ENCODE peak calls at places on chromosomes 7 and 10, in nine cellular contexts. One of them, this sample, is unnamed.

GRCh38 chr7:85508642-85509429 is 322.0 kb upstream of the SEMA3D start:
- ATAC-seq in CD8-positive, alpha-beta T cell: no peak
- ATAC-seq in memory B cell: no peak
- ATAC-seq in T-cell: no peak
- ATAC-seq in Panc1: no peak
- ATAC-seq in central memory CD8-positive, alpha-beta T cell: no peak
- ATAC-seq in right lobe of liver: no peak
- ATAC-seq in sciatic nerve: no peak
- ATAC-seq in heart left ventricle: no peak
- ATAC-seq in this sample: no peak

GRCh38 chr7:22885824-22886255 is 63.2 kb upstream of the TOMM7 start:
- ATAC-seq in CD8-positive, alpha-beta T cell: peak
- ATAC-seq in memory B cell: peak
- ATAC-seq in T-cell: peak
- ATAC-seq in Panc1: no peak
- ATAC-seq in central memory CD8-positive, alpha-beta T cell: peak
- ATAC-seq in right lobe of liver: no peak
- ATAC-seq in sciatic nerve: no peak
- ATAC-seq in heart left ventricle: no peak
- ATAC-seq in this sample: no peak

GRCh38 chr7:47383064-47383463 is 198.8 kb downstream of the TNS3 start:
- ATAC-seq in CD8-positive, alpha-beta T cell: no peak
- ATAC-seq in memory B cell: no peak
- ATAC-seq in T-cell: no peak
- ATAC-seq in Panc1: no peak
- ATAC-seq in central memory CD8-positive, alpha-beta T cell: no peak
- ATAC-seq in right lobe of liver: no peak
- ATAC-seq in sciatic nerve: peak
- ATAC-seq in heart left ventricle: no peak
- ATAC-seq in this sample: no peak

GRCh38 chr10:22573820-22574569 is 140.4 kb downstream of the PIP4K2A start:
- ATAC-seq in CD8-positive, alpha-beta T cell: peak
- ATAC-seq in memory B cell: peak
- ATAC-seq in T-cell: peak
- ATAC-seq in Panc1: no peak
- ATAC-seq in central memory CD8-positive, alpha-beta T cell: peak
- ATAC-seq in right lobe of liver: peak
- ATAC-seq in sciatic nerve: no peak
- ATAC-seq in heart left ventricle: no peak
- ATAC-seq in this sample: no peak

GRCh38 chr7:113159746-113160339 is 41.5 kb upstream of the SMIM30 start:
- ATAC-seq in CD8-positive, alpha-beta T cell: no peak
- ATAC-seq in memory B cell: no peak
- ATAC-seq in T-cell: no peak
- ATAC-seq in Panc1: no peak
- ATAC-seq in central memory CD8-positive, alpha-beta T cell: no peak
- ATAC-seq in right lobe of liver: peak
- ATAC-seq in sciatic nerve: no peak
- ATAC-seq in heart left ventricle: no peak
- ATAC-seq in this sample: no peak

GRCh38 chr10:26911811-26912461 is 51.2 kb upstream of the ABI1 start:
- ATAC-seq in CD8-positive, alpha-beta T cell: no peak
- ATAC-seq in memory B cell: peak
- ATAC-seq in T-cell: no peak
- ATAC-seq in Panc1: no peak
- ATAC-seq in central memory CD8-positive, alpha-beta T cell: no peak
- ATAC-seq in right lobe of liver: no peak
- ATAC-seq in sciatic nerve: no peak
- ATAC-seq in heart left ventricle: no peak
- ATAC-seq in this sample: no peak

GRCh38 chr10:114938818-114939193 is 811 bp downstream of the TRUB1 start:
- ATAC-seq in CD8-positive, alpha-beta T cell: no peak
- ATAC-seq in memory B cell: no peak
- ATAC-seq in T-cell: no peak
- ATAC-seq in Panc1: no peak
- ATAC-seq in central memory CD8-positive, alpha-beta T cell: no peak
- ATAC-seq in right lobe of liver: no peak
- ATAC-seq in sciatic nerve: no peak
- ATAC-seq in heart left ventricle: no peak
- ATAC-seq in this sample: no peak

GRCh38 chr7:93910076-93910994 is 4.0 kb downstream of the GNGT1 start:
- ATAC-seq in CD8-positive, alpha-beta T cell: no peak
- ATAC-seq in memory B cell: no peak
- ATAC-seq in T-cell: no peak
- ATAC-seq in Panc1: no peak
- ATAC-seq in central memory CD8-positive, alpha-beta T cell: no peak
- ATAC-seq in right lobe of liver: peak
- ATAC-seq in sciatic nerve: peak
- ATAC-seq in heart left ventricle: no peak
- ATAC-seq in this sample: peak

GRCh38 chr10:119602241-119603095 is 5.7 kb upstream of the TIAL1 start:
- ATAC-seq in CD8-positive, alpha-beta T cell: peak
- ATAC-seq in memory B cell: no peak
- ATAC-seq in T-cell: peak
- ATAC-seq in Panc1: peak
- ATAC-seq in central memory CD8-positive, alpha-beta T cell: no peak
- ATAC-seq in right lobe of liver: peak
- ATAC-seq in sciatic nerve: peak
- ATAC-seq in heart left ventricle: no peak
- ATAC-seq in this sample: no peak

GRCh38 chr10:73931767-73932624 is 21.1 kb downstream of the PLAU start:
- ATAC-seq in CD8-positive, alpha-beta T cell: peak
- ATAC-seq in memory B cell: peak
- ATAC-seq in T-cell: peak
- ATAC-seq in Panc1: peak
- ATAC-seq in central memory CD8-positive, alpha-beta T cell: no peak
- ATAC-seq in right lobe of liver: peak
- ATAC-seq in sciatic nerve: no peak
- ATAC-seq in heart left ventricle: no peak
- ATAC-seq in this sample: no peak

GRCh38 chr7:135352285-135352684 is 118.6 kb downstream of the STRA8 start:
- ATAC-seq in CD8-positive, alpha-beta T cell: no peak
- ATAC-seq in memory B cell: no peak
- ATAC-seq in T-cell: no peak
- ATAC-seq in Panc1: no peak
- ATAC-seq in central memory CD8-positive, alpha-beta T cell: no peak
- ATAC-seq in right lobe of liver: no peak
- ATAC-seq in sciatic nerve: no peak
- ATAC-seq in heart left ventricle: no peak
- ATAC-seq in this sample: no peak

GRCh38 chr10:132187421-132188138 is 832 bp downstream of the DPYSL4 start:
- ATAC-seq in CD8-positive, alpha-beta T cell: no peak
- ATAC-seq in memory B cell: no peak
- ATAC-seq in T-cell: no peak
- ATAC-seq in Panc1: peak
- ATAC-seq in central memory CD8-positive, alpha-beta T cell: no peak
- ATAC-seq in right lobe of liver: no peak
- ATAC-seq in sciatic nerve: no peak
- ATAC-seq in heart left ventricle: no peak
- ATAC-seq in this sample: no peak

GRCh38 chr7:141012696-141013344 is 1.9 kb downstream of the MRPS33 start:
- ATAC-seq in CD8-positive, alpha-beta T cell: no peak
- ATAC-seq in memory B cell: no peak
- ATAC-seq in T-cell: no peak
- ATAC-seq in Panc1: no peak
- ATAC-seq in central memory CD8-positive, alpha-beta T cell: no peak
- ATAC-seq in right lobe of liver: no peak
- ATAC-seq in sciatic nerve: no peak
- ATAC-seq in heart left ventricle: no peak
- ATAC-seq in this sample: no peak

GRCh38 chr7:134991469-134992339 is 5.4 kb downstream of the AGBL3 start:
- ATAC-seq in CD8-positive, alpha-beta T cell: no peak
- ATAC-seq in memory B cell: no peak
- ATAC-seq in T-cell: no peak
- ATAC-seq in Panc1: no peak
- ATAC-seq in central memory CD8-positive, alpha-beta T cell: no peak
- ATAC-seq in right lobe of liver: peak
- ATAC-seq in sciatic nerve: no peak
- ATAC-seq in heart left ventricle: no peak
- ATAC-seq in this sample: no peak

GRCh38 chr7:135919071-135919841 is 57.9 kb downstream of the MTPN start:
- ATAC-seq in CD8-positive, alpha-beta T cell: no peak
- ATAC-seq in memory B cell: no peak
- ATAC-seq in T-cell: no peak
- ATAC-seq in Panc1: no peak
- ATAC-seq in central memory CD8-positive, alpha-beta T cell: no peak
- ATAC-seq in right lobe of liver: no peak
- ATAC-seq in sciatic nerve: no peak
- ATAC-seq in heart left ventricle: no peak
- ATAC-seq in this sample: no peak

GRCh38 chr10:17349717-17350116 is 104.7 kb downstream of the ST8SIA6 start:
- ATAC-seq in CD8-positive, alpha-beta T cell: no peak
- ATAC-seq in memory B cell: no peak
- ATAC-seq in T-cell: no peak
- ATAC-seq in Panc1: no peak
- ATAC-seq in central memory CD8-positive, alpha-beta T cell: no peak
- ATAC-seq in right lobe of liver: no peak
- ATAC-seq in sciatic nerve: no peak
- ATAC-seq in heart left ventricle: no peak
- ATAC-seq in this sample: no peak

GRCh38 chr10:43202224-43202656 is 64.0 kb downstream of the CSGALNACT2 start:
- ATAC-seq in CD8-positive, alpha-beta T cell: peak
- ATAC-seq in memory B cell: peak
- ATAC-seq in T-cell: peak
- ATAC-seq in Panc1: peak
- ATAC-seq in central memory CD8-positive, alpha-beta T cell: peak
- ATAC-seq in right lobe of liver: peak
- ATAC-seq in sciatic nerve: peak
- ATAC-seq in heart left ventricle: no peak
- ATAC-seq in this sample: peak

GRCh38 chr7:2641406-2642393 is 9.9 kb downstream of the TTYH3 start:
- ATAC-seq in CD8-positive, alpha-beta T cell: no peak
- ATAC-seq in memory B cell: peak
- ATAC-seq in T-cell: no peak
- ATAC-seq in Panc1: peak
- ATAC-seq in central memory CD8-positive, alpha-beta T cell: no peak
- ATAC-seq in right lobe of liver: peak
- ATAC-seq in sciatic nerve: peak
- ATAC-seq in heart left ventricle: peak
- ATAC-seq in this sample: peak

GRCh38 chr7:50588937-50589336 is 23.7 kb upstream of the DDC start:
- ATAC-seq in CD8-positive, alpha-beta T cell: no peak
- ATAC-seq in memory B cell: no peak
- ATAC-seq in T-cell: no peak
- ATAC-seq in Panc1: no peak
- ATAC-seq in central memory CD8-positive, alpha-beta T cell: no peak
- ATAC-seq in right lobe of liver: peak
- ATAC-seq in sciatic nerve: no peak
- ATAC-seq in heart left ventricle: no peak
- ATAC-seq in this sample: no peak